ENCODE peak calls at places on chromosomes 1 and 21, in five cellular contexts. N is cardiac fibroblast, T is tibial artery, J is nephron progenitor cell, S is GM13976. P is an unnamed sample.

GRCh38 chr1:91781371-91781825 is 104.6 kb downstream of the TGFBR3 start:
- DNase-seq in T (no peak), S (no peak), J (no peak), N (peak), P (peak)

GRCh38 chr1:222530852-222531251 is 17.1 kb downstream of the HHIPL2 start:
- DNase-seq in J (no peak), S (no peak), T (no peak), N (no peak), P (no peak)

GRCh38 chr1:147892731-147893214 is 9.8 kb upstream of the GJA8 start:
- DNase-seq in N (peak), J (peak), T (no peak), S (peak), P (peak)

GRCh38 chr21:44589094-44589493 is 3.2 kb downstream of the KRTAP10-6 start:
- DNase-seq in N (no peak), T (no peak), S (no peak), J (no peak), P (no peak)

GRCh38 chr1:208601569-208601968 is 357.4 kb upstream of the PLXNA2 start:
- DNase-seq in N (peak), J (no peak), S (no peak), T (no peak), P (no peak)

GRCh38 chr1:247456914-247457638 is 828 bp downstream of the OR2B11 start:
- DNase-seq in J (no peak), N (no peak), S (no peak), T (peak), P (no peak)

GRCh38 chr1:25028587-25028909 is 98.5 kb upstream of the RUNX3 start:
- DNase-seq in S (no peak), T (no peak), J (no peak), N (no peak), P (no peak)

GRCh38 chr1:30466610-30467009 is 256.8 kb downstream of the MATN1 start:
- DNase-seq in N (no peak), J (no peak), S (no peak), T (no peak), P (no peak)

GRCh38 chr1:31764307-31765040 is at the start of gene ADGRB2:
- DNase-seq in J (peak), T (no peak), N (no peak), S (peak), P (no peak)

GRCh38 chr1:31761883-31762282 is 2.3 kb downstream of the ADGRB2 start:
- DNase-seq in N (peak), S (no peak), T (no peak), J (no peak), P (peak)

GRCh38 chr1:31762323-31762722 is 1.8 kb downstream of the ADGRB2 start:
- DNase-seq in J (no peak), N (no peak), S (no peak), T (no peak), P (no peak)

GRCh38 chr1:31763671-31764306 is 351 bp downstream of the ADGRB2 start:
- DNase-seq in S (no peak), T (no peak), N (no peak), J (peak), P (no peak)

GRCh38 chr1:31762726-31763670 is 1.1 kb downstream of the ADGRB2 start:
- DNase-seq in S (peak), T (peak), J (peak), N (peak), P (no peak)
- TF ChIP-seq CTCF in S (peak), T (peak), J (peak), N (peak), P (peak)

GRCh38 chr1:36352141-36352909 is 28.9 kb upstream of the EVA1B start:
- DNase-seq in N (peak), S (no peak), J (no peak), T (no peak), P (peak)
- TF ChIP-seq CTCF in N (no peak), S (no peak), J (no peak), T (no peak), P (peak)

GRCh38 chr1:27934818-27935549 is at the start of gene SMPDL3B:
- DNase-seq in S (no peak), T (no peak), N (peak), J (peak), P (no peak)
- TF ChIP-seq CTCF in S (no peak), T (no peak), N (peak), J (no peak), P (no peak)

GRCh38 chr1:64246294-64246917 is 43.0 kb downstream of the UBE2U start:
- DNase-seq in J (no peak), N (peak), S (peak), T (no peak), P (peak)
- TF ChIP-seq CTCF in J (peak), N (peak), S (peak), T (peak), P (peak)

GRCh38 chr1:236301958-236302335 is 20.2 kb upstream of the ERO1B start:
- DNase-seq in S (no peak), N (no peak), T (no peak), J (no peak), P (no peak)

GRCh38 chr1:236302941-236303340 is 21.2 kb upstream of the ERO1B start:
- DNase-seq in N (peak), T (no peak), S (no peak), J (no peak), P (no peak)

GRCh38 chr1:236304682-236305081 is 22.9 kb upstream of the ERO1B start:
- DNase-seq in N (no peak), J (no peak), T (no peak), S (no peak), P (no peak)

GRCh38 chr1:236301080-236301957 is 19.6 kb upstream of the ERO1B start:
- DNase-seq in T (no peak), J (no peak), N (no peak), S (no peak), P (no peak)

GRCh38 chr1:236303675-236304074 is 21.9 kb upstream of the ERO1B start:
- DNase-seq in N (no peak), J (no peak), S (peak), T (no peak), P (no peak)
- TF ChIP-seq CTCF in N (no peak), J (no peak), S (peak), T (no peak), P (no peak)

GRCh38 chr1:161763522-161764098 is 2.5 kb upstream of the ATF6 start:
- DNase-seq in N (no peak), S (no peak), T (no peak), J (peak), P (peak)
- TF ChIP-seq CTCF in N (peak), S (peak), T (no peak), J (peak), P (peak)

GRCh38 chr1:14149431-14149830 is 449.1 kb upstream of the KAZN start:
- DNase-seq in N (no peak), J (no peak), T (no peak), S (no peak), P (no peak)
- TF ChIP-seq CTCF in N (no peak), J (no peak), T (no peak), S (no peak), P (no peak)

GRCh38 chr1:17759114-17759513 is 4.0 kb downstream of the ACTL8 start:
- DNase-seq in S (no peak), N (no peak), J (no peak), T (no peak), P (no peak)
- TF ChIP-seq CTCF in S (peak), N (peak), J (peak), T (no peak), P (peak)

GRCh38 chr1:179953974-179954493 is 576 bp upstream of the CEP350 start:
- DNase-seq in J (peak), N (no peak), S (peak), T (peak), P (peak)
- TF ChIP-seq CTCF in J (no peak), N (peak), S (no peak), T (peak), P (peak)

P was measured in fibroblast of mammary gland.